ENCODE peak calls at places on chromosomes 16 and 17, in seven cellular contexts. A is endodermal cell, E is GM04503, X is germinal center, R is AG08395, G is ovary, B is NCI-H1436. Z is an unnamed sample.

GRCh38 chr17:45334701-45335677 is 18.2 kb upstream of the MAP3K14 start:
- DNase-seq in A (no peak), E (no peak), X (no peak), R (no peak), G (peak), B (no peak), Z (no peak)

GRCh38 chr16:83227336-83227735 is 580.4 kb upstream of the HSBP1 start:
- DNase-seq in A (no peak), E (no peak), X (no peak), R (no peak), G (no peak), B (no peak), Z (no peak)

GRCh38 chr17:50872710-50873424 is 6.7 kb upstream of the TOB1 start:
- DNase-seq in A (peak), E (no peak), X (no peak), R (peak), G (no peak), B (no peak), Z (no peak)

GRCh38 chr17:61330174-61331150 is 69.2 kb upstream of the TBX2 start:
- DNase-seq in A (no peak), E (no peak), X (no peak), R (no peak), G (no peak), B (peak), Z (no peak)

GRCh38 chr16:2465653-2466415 is 5.3 kb upstream of the NTN3 start:
- DNase-seq in A (peak), E (no peak), X (no peak), R (no peak), G (no peak), B (peak), Z (no peak)

GRCh38 chr17:40490289-40490853 is 11.1 kb downstream of the TNS4 start:
- DNase-seq in A (peak), E (no peak), X (no peak), R (peak), G (peak), B (peak), Z (no peak)

GRCh38 chr17:61384384-61385090 is 15.1 kb upstream of the TBX2 start:
- DNase-seq in A (no peak), E (no peak), X (no peak), R (no peak), G (no peak), B (no peak), Z (no peak)

GRCh38 chr17:19263621-19264010 is 26.4 kb downstream of the EPN2 start:
- DNase-seq in A (no peak), E (no peak), X (no peak), R (peak), G (no peak), B (no peak), Z (no peak)

GRCh38 chr16:11585460-11586374 is 1.0 kb downstream of the LITAF start:
- DNase-seq in A (no peak), E (no peak), X (peak), R (no peak), G (peak), B (no peak), Z (no peak)

GRCh38 chr16:1770328-1771071 is 843 bp downstream of the NME3 start:
- DNase-seq in A (peak), E (no peak), X (peak), R (peak), G (peak), B (no peak), Z (peak)

GRCh38 chr16:73170587-73170986 is 122.7 kb upstream of the ZFHX3 start:
- DNase-seq in A (no peak), E (no peak), X (no peak), R (no peak), G (no peak), B (no peak), Z (no peak)

GRCh38 chr16:11301645-11302513 is 20.7 kb upstream of the PRM1 start:
- DNase-seq in A (no peak), E (no peak), X (no peak), R (no peak), G (no peak), B (no peak), Z (no peak)